ENCODE peak calls at places on chromosomes 4 and X, in six cellular contexts. R is endothelial cell; I is CD4-positive, alpha-beta T cell; Z is A673; H is GM12864; T is brain microvascular endothelial cell. C is an unnamed sample.

GRCh38 chr4:54678826-54679225 is 21.1 kb downstream of the KIT start:
- DNase-seq in H (no peak), I (no peak), R (no peak), Z (peak; percentile 51), T (no peak), C (no peak)

GRCh38 chr4:40307627-40308497 is 27.3 kb upstream of the CHRNA9 start:
- DNase-seq in I (peak; percentile 65), T (no peak), H (no peak), Z (peak; percentile 43), R (no peak), C (no peak)

GRCh38 chr4:96352051-96352517 is 512.2 kb downstream of the PDHA2 start:
- DNase-seq in Z (peak; percentile 22), I (no peak), T (peak; percentile 34), R (peak; percentile 46), H (no peak), C (no peak)

GRCh38 chr4:79184461-79184860 is 141.4 kb downstream of the NAA11 start:
- DNase-seq in T (no peak), R (no peak), I (no peak), Z (no peak), H (no peak), C (no peak)

GRCh38 chr4:40471923-40472322 is 136.8 kb downstream of the CHRNA9 start:
- DNase-seq in T (no peak), R (no peak), H (no peak), Z (no peak), I (no peak), C (no peak)

GRCh38 chr4:42750091-42750490 is 93.2 kb upstream of the ATP8A1 start:
- DNase-seq in I (peak; percentile 17), Z (no peak), H (peak; percentile 12), R (peak; percentile 15), T (no peak), C (no peak)

GRCh38 chrX:107450823-107451509 is 1.5 kb downstream of the FRMPD3 start:
- DNase-seq in Z (peak; percentile 35), T (no peak), I (no peak), H (no peak), R (peak; percentile 46), C (no peak)

GRCh38 chr4:179867300-179867878 is 2375.8 kb upstream of the TENM3 start:
- DNase-seq in T (peak; percentile 4), H (no peak), R (peak; percentile 79), I (no peak), Z (peak; percentile 84), C (peak; percentile 45)

GRCh38 chrX:147917700-147918694 is 6.3 kb downstream of the FMR1 start:
- DNase-seq in Z (peak; percentile 79), H (no peak), R (no peak), T (no peak), I (peak; percentile 8), C (peak; percentile 24)

GRCh38 chr4:152991361-152991760 is 55.2 kb downstream of the FHDC1 start:
- DNase-seq in T (no peak), I (no peak), R (no peak), Z (no peak), H (no peak), C (no peak)

GRCh38 chrX:68746988-68747387 is 81.8 kb upstream of the EFNB1 start:
- DNase-seq in Z (no peak), H (no peak), R (no peak), T (no peak), I (no peak), C (no peak)

GRCh38 chr4:109303141-109303499 is 662 bp upstream of the COL25A1 start:
- DNase-seq in T (no peak), Z (peak; percentile 46), R (peak; percentile 44), I (no peak), H (no peak), C (no peak)

GRCh38 chr4:162894387-162894786 is 272.3 kb downstream of the NAF1 start:
- DNase-seq in I (no peak), Z (no peak), T (no peak), H (no peak), R (no peak), C (no peak)

GRCh38 chrX:9555354-9555753 is 90.5 kb downstream of the TBL1X start:
- DNase-seq in R (no peak), I (no peak), T (no peak), Z (no peak), H (no peak), C (no peak)

GRCh38 chrX:53441531-53442321 is 7.6 kb upstream of the HSD17B10 start:
- DNase-seq in H (no peak), Z (peak; percentile 68), I (peak; percentile 34), R (peak; percentile 65), T (peak; percentile 37), C (peak; percentile 77)

GRCh38 chrX:53449632-53450031 is 15.5 kb upstream of the HSD17B10 start:
- DNase-seq in T (no peak), R (no peak), I (no peak), H (no peak), Z (no peak), C (no peak)

GRCh38 chrX:53442322-53442631 is 8.1 kb upstream of the HSD17B10 start:
- DNase-seq in H (no peak), R (no peak), T (no peak), I (no peak), Z (no peak), C (peak; percentile 20)

GRCh38 chrX:53447441-53447840 is 13.3 kb upstream of the HSD17B10 start:
- DNase-seq in I (no peak), Z (no peak), H (no peak), T (no peak), R (no peak), C (no peak)

GRCh38 chrX:53445977-53446376 is 11.8 kb upstream of the HSD17B10 start:
- DNase-seq in R (peak; percentile 36), H (no peak), Z (peak; percentile 62), T (peak; percentile 38), I (peak; percentile 9), C (peak; percentile 56)
- TF ChIP-seq CTCF in R (peak; percentile 31), H (peak; percentile 64), Z (peak; percentile 80), T (peak; percentile 80), I (peak; percentile 29), C (peak; percentile 70)

GRCh38 chrX:112863850-112864249 is 23.2 kb upstream of the AMOT start:
- DNase-seq in R (no peak), Z (no peak), T (no peak), I (no peak), H (no peak), C (no peak)

GRCh38 chrX:112868586-112868985 is 28.0 kb upstream of the AMOT start:
- DNase-seq in R (no peak), H (no peak), Z (no peak), T (no peak), I (no peak), C (no peak)

GRCh38 chrX:112865464-112866025 is 24.9 kb upstream of the AMOT start:
- DNase-seq in R (no peak), T (no peak), Z (no peak), H (no peak), I (no peak), C (no peak)

GRCh38 chrX:112866175-112866574 is 25.5 kb upstream of the AMOT start:
- DNase-seq in T (no peak), H (no peak), Z (no peak), I (no peak), R (no peak), C (no peak)

DNA sequence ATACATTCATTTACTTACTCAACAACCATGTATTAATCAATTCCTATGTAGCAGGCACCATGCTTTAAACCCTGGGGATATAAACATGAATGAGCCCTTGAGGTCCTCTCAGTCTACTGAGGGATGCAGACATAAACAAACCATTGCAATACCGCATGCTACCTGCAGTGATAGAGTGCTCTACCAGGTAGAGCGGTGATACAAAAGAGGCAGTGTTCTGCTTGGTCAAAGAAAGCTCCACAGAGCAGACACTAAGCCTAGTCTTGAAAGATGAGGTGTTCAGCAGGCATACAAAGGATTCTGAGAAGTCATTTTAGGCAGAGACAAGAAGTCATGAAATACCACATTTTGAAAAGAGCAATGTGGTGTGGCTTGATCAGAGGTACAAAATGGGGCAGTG is 26.9 kb upstream of the AMOT start:
- DNase-seq in Z (no peak), R (no peak), I (no peak), T (no peak), H (no peak), C (no peak)
- TF ChIP-seq CTCF in Z (no peak), R (no peak), I (no peak), T (no peak), H (peak; percentile 30), C (no peak)

GRCh38 chr4:8547108-8547911 is 32.9 kb upstream of the GPR78 start:
- DNase-seq in H (no peak), I (no peak), R (peak; percentile 39), Z (no peak), T (peak; percentile 71), C (peak; percentile 75)
- TF ChIP-seq CTCF in H (peak; percentile 57), I (no peak), R (peak; percentile 56), Z (peak; percentile 23), T (no peak), C (peak; percentile 57)

GRCh38 chrX:19705196-19705769 is 182.1 kb downstream of the SH3KBP1 start:
- DNase-seq in H (no peak), I (no peak), T (no peak), R (no peak), Z (no peak), C (no peak)
- TF ChIP-seq CTCF in H (no peak), I (no peak), T (no peak), R (no peak), Z (no peak), C (no peak)

DNA sequence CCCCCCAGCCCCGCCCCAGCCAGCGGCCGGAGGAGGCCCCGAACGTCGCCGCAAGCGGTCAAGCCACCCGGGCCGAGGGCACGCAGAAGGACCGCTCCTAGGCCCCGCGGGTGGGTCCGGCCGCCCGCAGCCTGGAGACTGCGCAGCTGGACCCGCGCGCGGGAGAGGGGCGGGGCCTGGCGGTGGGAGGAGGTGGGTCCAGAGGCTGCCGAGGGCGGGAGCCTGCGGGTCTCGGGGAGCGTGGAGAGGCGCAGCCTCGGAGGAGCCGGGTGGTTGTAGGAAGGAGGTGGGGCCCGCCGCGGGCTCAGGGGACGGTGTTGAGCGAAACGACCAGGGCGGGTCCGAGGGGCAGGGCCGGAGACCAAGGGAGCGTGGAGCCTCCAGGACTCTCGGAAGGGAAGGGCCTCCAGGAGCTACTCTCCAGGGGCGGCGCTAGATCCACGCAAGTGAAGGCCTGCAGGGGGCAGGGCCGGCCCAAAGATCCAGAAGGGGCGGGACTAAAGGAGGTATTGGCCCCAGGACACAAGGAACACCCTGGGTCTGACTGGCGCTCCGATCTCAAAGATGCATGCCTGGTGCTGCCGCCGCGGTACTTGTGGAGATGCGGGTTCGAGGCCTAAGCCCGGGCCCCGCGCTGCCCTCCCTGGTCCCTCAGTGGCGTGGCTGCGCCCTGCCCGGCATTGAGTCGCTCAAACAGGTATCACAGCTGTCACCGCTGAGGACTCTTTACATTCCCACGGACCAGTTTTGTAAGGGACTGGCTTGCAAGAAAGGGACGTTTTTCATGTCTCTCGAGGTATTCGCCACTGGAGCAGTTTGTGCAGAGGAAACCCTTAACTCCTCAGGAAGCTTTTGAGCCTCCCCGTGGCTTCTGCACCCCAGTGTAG is 5.9 kb downstream of the TIMM17B start:
- DNase-seq in I (peak; percentile 70), R (peak; percentile 72), H (peak; percentile 15), T (peak; percentile 72), Z (peak; percentile 91), C (peak; percentile 72)
- TF ChIP-seq CTCF in I (peak; percentile 40), R (no peak), H (peak; percentile 37), T (peak; percentile 66), Z (peak; percentile 52), C (peak; percentile 54)

GRCh38 chr4:23782778-23783455 is 106.9 kb downstream of the PPARGC1A start:
- DNase-seq in I (no peak), H (no peak), Z (no peak), R (no peak), T (no peak), C (no peak)

GRCh38 chr4:23789765-23790164 is 100.1 kb downstream of the PPARGC1A start:
- DNase-seq in I (no peak), Z (no peak), R (no peak), H (no peak), T (peak; percentile 43), C (no peak)

GRCh38 chr4:23788027-23788426 is 101.8 kb downstream of the PPARGC1A start:
- DNase-seq in Z (no peak), I (no peak), R (no peak), H (no peak), T (no peak), C (no peak)

GRCh38 chr4:23788460-23788859 is 101.4 kb downstream of the PPARGC1A start:
- DNase-seq in R (no peak), T (no peak), Z (no peak), I (no peak), H (no peak), C (no peak)
- TF ChIP-seq CTCF in R (no peak), T (no peak), Z (no peak), I (no peak), H (no peak), C (no peak)